ENCODE peak calls at places on chromosomes 11 and 22, in six cellular contexts. One of them, this sample, is unnamed.

GRCh38 chr11:7250166-7250565 is 1.5 kb upstream of the SYT9 start:
- DNase-seq in fibroblast of lung: no peak
- DNase-seq in pancreas: no peak
- DNase-seq in uterus: no peak
- DNase-seq in AG04449: no peak
- DNase-seq in fibroblast of pulmonary artery: no peak
- DNase-seq in this sample: no peak

GRCh38 chr11:110883266-110883665 is 171.0 kb upstream of the ARHGAP20 start:
- DNase-seq in fibroblast of lung: peak; percentile 69
- DNase-seq in pancreas: no peak
- DNase-seq in uterus: no peak
- DNase-seq in AG04449: no peak
- DNase-seq in fibroblast of pulmonary artery: peak; percentile 48
- DNase-seq in this sample: no peak

GRCh38 chr11:12329169-12329568 is 48.2 kb upstream of the PARVA start:
- DNase-seq in fibroblast of lung: no peak
- DNase-seq in pancreas: no peak
- DNase-seq in uterus: no peak
- DNase-seq in AG04449: no peak
- DNase-seq in fibroblast of pulmonary artery: no peak
- DNase-seq in this sample: no peak

GRCh38 chr22:50032109-50032871 is 19.7 kb upstream of the IL17REL start:
- DNase-seq in fibroblast of lung: no peak
- DNase-seq in pancreas: no peak
- DNase-seq in uterus: no peak
- DNase-seq in AG04449: no peak
- DNase-seq in fibroblast of pulmonary artery: no peak
- DNase-seq in this sample: peak; percentile 51

GRCh38 chr11:122690801-122691649 is 35.5 kb downstream of the UBASH3B start:
- DNase-seq in fibroblast of lung: peak; percentile 76
- DNase-seq in pancreas: no peak
- DNase-seq in uterus: no peak
- DNase-seq in AG04449: no peak
- DNase-seq in fibroblast of pulmonary artery: peak; percentile 73
- DNase-seq in this sample: no peak

GRCh38 chr22:37207981-37208380 is 4.3 kb downstream of the SSTR3 start:
- DNase-seq in fibroblast of lung: no peak
- DNase-seq in pancreas: no peak
- DNase-seq in uterus: no peak
- DNase-seq in AG04449: no peak
- DNase-seq in fibroblast of pulmonary artery: no peak
- DNase-seq in this sample: no peak

GRCh38 chr22:37043828-37044538 is 7.6 kb upstream of the KCTD17 start:
- DNase-seq in fibroblast of lung: peak; percentile 33
- DNase-seq in pancreas: peak; percentile 96
- DNase-seq in uterus: no peak
- DNase-seq in AG04449: no peak
- DNase-seq in fibroblast of pulmonary artery: peak; percentile 63
- DNase-seq in this sample: peak; percentile 64

GRCh38 chr11:120645639-120646038 is 134.1 kb downstream of the GRIK4 start:
- DNase-seq in fibroblast of lung: no peak
- DNase-seq in pancreas: no peak
- DNase-seq in uterus: no peak
- DNase-seq in AG04449: no peak
- DNase-seq in fibroblast of pulmonary artery: no peak
- DNase-seq in this sample: peak; percentile 59

GRCh38 chr11:122205036-122205435 is 89.0 kb upstream of the BLID start:
- DNase-seq in fibroblast of lung: no peak
- DNase-seq in pancreas: no peak
- DNase-seq in uterus: no peak
- DNase-seq in AG04449: no peak
- DNase-seq in fibroblast of pulmonary artery: no peak
- DNase-seq in this sample: no peak

GRCh38 chr11:47340010-47340409 is 12.5 kb downstream of the MYBPC3 start:
- DNase-seq in fibroblast of lung: no peak
- DNase-seq in pancreas: no peak
- DNase-seq in uterus: no peak
- DNase-seq in AG04449: no peak
- DNase-seq in fibroblast of pulmonary artery: no peak
- DNase-seq in this sample: no peak

GRCh38 chr22:19844423-19845368 is 10.0 kb downstream of the GNB1L start:
- DNase-seq in fibroblast of lung: no peak
- DNase-seq in pancreas: no peak
- DNase-seq in uterus: no peak
- DNase-seq in AG04449: peak; percentile 28
- DNase-seq in fibroblast of pulmonary artery: peak; percentile 47
- DNase-seq in this sample: no peak

GRCh38 chr11:1870721-1871466 is 18.0 kb downstream of the LSP1 start:
- DNase-seq in fibroblast of lung: peak; percentile 47
- DNase-seq in pancreas: peak; percentile 87
- DNase-seq in uterus: no peak
- DNase-seq in AG04449: no peak
- DNase-seq in fibroblast of pulmonary artery: no peak
- DNase-seq in this sample: peak; percentile 36

GRCh38 chr22:44422742-44423370 is 75.2 kb downstream of the RTL6 start:
- DNase-seq in fibroblast of lung: no peak
- DNase-seq in pancreas: no peak
- DNase-seq in uterus: no peak
- DNase-seq in AG04449: no peak
- DNase-seq in fibroblast of pulmonary artery: no peak
- DNase-seq in this sample: no peak

GRCh38 chr11:4459470-4459869 is 10.4 kb downstream of the OR52K2 start:
- DNase-seq in fibroblast of lung: no peak
- DNase-seq in pancreas: no peak
- DNase-seq in uterus: peak; percentile 31
- DNase-seq in AG04449: no peak
- DNase-seq in fibroblast of pulmonary artery: no peak
- DNase-seq in this sample: no peak

GRCh38 chr11:86637976-86638375 is 34.4 kb downstream of the ME3 start:
- DNase-seq in fibroblast of lung: no peak
- DNase-seq in pancreas: no peak
- DNase-seq in uterus: no peak
- DNase-seq in AG04449: no peak
- DNase-seq in fibroblast of pulmonary artery: no peak
- DNase-seq in this sample: no peak

GRCh38 chr11:45919806-45920530 is 2.3 kb upstream of the PEX16 start:
- DNase-seq in fibroblast of lung: no peak
- DNase-seq in pancreas: peak; percentile 42
- DNase-seq in uterus: no peak
- DNase-seq in AG04449: no peak
- DNase-seq in fibroblast of pulmonary artery: no peak
- DNase-seq in this sample: no peak

GRCh38 chr22:45238431-45239377 is 2.0 kb downstream of the KIAA0930 start:
- DNase-seq in fibroblast of lung: no peak
- DNase-seq in pancreas: no peak
- DNase-seq in uterus: no peak
- DNase-seq in AG04449: no peak
- DNase-seq in fibroblast of pulmonary artery: no peak
- DNase-seq in this sample: no peak

GRCh38 chr11:115654792-115655191 is 150.6 kb upstream of the CADM1 start:
- DNase-seq in fibroblast of lung: no peak
- DNase-seq in pancreas: no peak
- DNase-seq in uterus: no peak
- DNase-seq in AG04449: no peak
- DNase-seq in fibroblast of pulmonary artery: no peak
- DNase-seq in this sample: no peak

GRCh38 chr22:26564181-26564580 is 25.8 kb downstream of the TPST2 start:
- DNase-seq in fibroblast of lung: no peak
- DNase-seq in pancreas: peak; percentile 79
- DNase-seq in uterus: no peak
- DNase-seq in AG04449: no peak
- DNase-seq in fibroblast of pulmonary artery: no peak
- DNase-seq in this sample: no peak

GRCh38 chr22:26561756-26562417 is 28.0 kb downstream of the TPST2 start:
- DNase-seq in fibroblast of lung: no peak
- DNase-seq in pancreas: peak; percentile 95
- DNase-seq in uterus: no peak
- DNase-seq in AG04449: no peak
- DNase-seq in fibroblast of pulmonary artery: no peak
- DNase-seq in this sample: no peak

GRCh38 chr22:26565181-26565580 is 24.8 kb downstream of the TPST2 start:
- DNase-seq in fibroblast of lung: no peak
- DNase-seq in pancreas: peak; percentile 86
- DNase-seq in uterus: no peak
- DNase-seq in AG04449: no peak
- DNase-seq in fibroblast of pulmonary artery: no peak
- DNase-seq in this sample: no peak

GRCh38 chr22:26564672-26565071 is 25.3 kb downstream of the TPST2 start:
- DNase-seq in fibroblast of lung: no peak
- DNase-seq in pancreas: no peak
- DNase-seq in uterus: no peak
- DNase-seq in AG04449: no peak
- DNase-seq in fibroblast of pulmonary artery: no peak
- DNase-seq in this sample: no peak

GRCh38 chr22:26563022-26563421 is 26.9 kb downstream of the TPST2 start:
- DNase-seq in fibroblast of lung: no peak
- DNase-seq in pancreas: no peak
- DNase-seq in uterus: no peak
- DNase-seq in AG04449: no peak
- DNase-seq in fibroblast of pulmonary artery: no peak
- DNase-seq in this sample: no peak
- TF ChIP-seq CTCF in fibroblast of lung: no peak
- TF ChIP-seq CTCF in pancreas: no peak
- TF ChIP-seq CTCF in uterus: no peak
- TF ChIP-seq CTCF in AG04449: no peak
- TF ChIP-seq CTCF in fibroblast of pulmonary artery: no peak
- TF ChIP-seq CTCF in this sample: no peak

DNA sequence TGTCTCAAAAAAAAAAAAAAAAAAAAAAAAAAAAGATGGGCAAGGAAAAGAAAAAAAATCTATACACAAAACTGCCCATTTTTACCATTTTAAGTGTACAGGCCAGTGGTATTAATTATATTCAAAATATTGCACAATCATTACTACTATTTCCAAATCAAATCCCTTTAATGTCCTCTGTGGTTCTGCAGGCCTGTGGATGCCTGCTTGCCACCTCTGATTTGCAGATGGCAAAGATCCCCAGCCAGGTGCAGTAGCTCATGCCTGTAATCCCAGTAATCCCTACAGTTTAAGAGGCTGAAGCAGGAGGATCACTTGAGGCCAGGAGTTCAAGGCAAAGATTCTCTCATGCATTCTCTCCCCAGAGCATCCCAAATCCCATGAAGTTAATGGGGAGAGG is 20.2 kb downstream of the RFPL1 start:
- DNase-seq in fibroblast of lung: no peak
- DNase-seq in pancreas: no peak
- DNase-seq in uterus: no peak
- DNase-seq in AG04449: no peak
- DNase-seq in fibroblast of pulmonary artery: no peak
- DNase-seq in this sample: no peak
- TF ChIP-seq CTCF in fibroblast of lung: no peak
- TF ChIP-seq CTCF in pancreas: no peak
- TF ChIP-seq CTCF in uterus: no peak
- TF ChIP-seq CTCF in AG04449: no peak
- TF ChIP-seq CTCF in fibroblast of pulmonary artery: no peak
- TF ChIP-seq CTCF in this sample: no peak

DNA sequence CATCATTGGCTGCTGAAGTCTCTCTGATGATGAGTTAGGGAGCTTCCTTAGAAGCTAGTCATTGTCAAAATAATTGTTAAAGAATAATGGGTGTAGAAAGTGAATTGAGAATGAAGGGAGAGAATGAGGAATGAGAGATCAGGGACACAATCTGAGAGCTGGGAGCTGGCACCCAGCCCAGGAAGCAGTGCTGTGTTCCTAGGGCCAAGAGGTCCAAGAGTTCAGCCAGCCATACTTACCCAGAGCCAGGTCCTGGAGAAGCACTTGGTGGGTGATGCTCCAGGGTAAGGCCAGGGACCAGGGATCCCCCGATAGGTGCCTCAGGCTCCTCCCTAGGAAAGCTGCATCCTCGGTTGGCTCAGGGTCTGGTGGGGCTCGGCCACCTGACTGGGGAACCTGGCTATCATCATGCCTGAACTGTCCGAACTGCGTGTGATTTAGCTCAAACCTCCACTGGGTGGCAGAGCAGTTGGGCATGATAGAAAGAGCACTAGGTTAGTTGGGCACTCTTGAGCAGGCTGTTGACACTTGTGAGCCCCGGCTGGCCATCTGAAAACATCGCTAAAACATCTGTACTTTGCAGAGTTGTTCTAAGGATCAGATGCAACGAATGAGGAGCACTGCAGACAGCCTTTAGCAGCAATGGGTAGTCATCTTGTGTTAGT is 123.9 kb upstream of the NCAM1 start:
- DNase-seq in fibroblast of lung: no peak
- DNase-seq in pancreas: no peak
- DNase-seq in uterus: no peak
- DNase-seq in AG04449: no peak
- DNase-seq in fibroblast of pulmonary artery: no peak
- DNase-seq in this sample: no peak
- TF ChIP-seq CTCF in fibroblast of lung: no peak
- TF ChIP-seq CTCF in pancreas: no peak
- TF ChIP-seq CTCF in uterus: no peak
- TF ChIP-seq CTCF in AG04449: no peak
- TF ChIP-seq CTCF in fibroblast of pulmonary artery: no peak
- TF ChIP-seq CTCF in this sample: no peak

GRCh38 chr22:39556970-39557811 is 13.4 kb upstream of the CACNA1I start:
- DNase-seq in fibroblast of lung: peak; percentile 18
- DNase-seq in pancreas: no peak
- DNase-seq in uterus: no peak
- DNase-seq in AG04449: no peak
- DNase-seq in fibroblast of pulmonary artery: no peak
- DNase-seq in this sample: peak; percentile 68

GRCh38 chr22:39558254-39558727 is 12.3 kb upstream of the CACNA1I start:
- DNase-seq in fibroblast of lung: no peak
- DNase-seq in pancreas: no peak
- DNase-seq in uterus: no peak
- DNase-seq in AG04449: no peak
- DNase-seq in fibroblast of pulmonary artery: no peak
- DNase-seq in this sample: peak; percentile 51

GRCh38 chr22:39560127-39560526 is 10.4 kb upstream of the CACNA1I start:
- DNase-seq in fibroblast of lung: no peak
- DNase-seq in pancreas: no peak
- DNase-seq in uterus: no peak
- DNase-seq in AG04449: no peak
- DNase-seq in fibroblast of pulmonary artery: no peak
- DNase-seq in this sample: no peak

GRCh38 chr22:39558950-39559349 is 11.6 kb upstream of the CACNA1I start:
- DNase-seq in fibroblast of lung: no peak
- DNase-seq in pancreas: no peak
- DNase-seq in uterus: no peak
- DNase-seq in AG04449: no peak
- DNase-seq in fibroblast of pulmonary artery: no peak
- DNase-seq in this sample: no peak

DNA sequence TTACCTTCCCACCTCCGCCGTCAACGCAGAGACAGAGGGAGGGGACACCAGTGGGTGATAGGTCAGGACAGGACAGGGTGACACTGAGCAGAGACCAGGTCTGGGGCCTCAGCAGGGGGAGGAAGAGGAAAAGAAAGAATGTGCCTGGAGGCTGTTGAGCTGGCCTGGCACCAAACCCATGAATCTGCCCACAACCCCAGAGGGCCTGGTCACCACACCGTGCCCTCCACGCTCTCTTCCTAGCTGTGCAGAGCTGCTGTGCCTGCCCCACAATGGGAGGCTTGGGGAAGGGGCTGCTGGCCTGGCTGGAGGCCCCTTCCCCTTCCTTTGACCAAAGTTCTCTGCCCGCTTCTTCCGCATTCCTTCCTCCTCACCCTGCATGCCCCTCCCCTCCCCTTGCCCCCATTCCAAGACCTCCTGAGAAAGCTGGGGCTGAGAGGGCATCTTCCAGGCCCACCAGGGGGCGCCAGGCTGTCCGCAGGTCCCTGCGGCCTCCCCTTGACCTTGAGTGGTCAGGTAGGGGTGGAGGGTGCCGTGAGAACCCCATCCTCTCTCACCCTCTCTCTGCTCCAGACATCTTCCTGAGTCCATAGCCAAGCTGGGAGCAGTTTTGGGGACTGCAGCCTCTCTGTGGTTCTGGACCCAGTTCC is 11.0 kb upstream of the CACNA1I start:
- DNase-seq in fibroblast of lung: no peak
- DNase-seq in pancreas: no peak
- DNase-seq in uterus: no peak
- DNase-seq in AG04449: no peak
- DNase-seq in fibroblast of pulmonary artery: no peak
- DNase-seq in this sample: peak; percentile 58
- TF ChIP-seq CTCF in fibroblast of lung: peak; percentile 39
- TF ChIP-seq CTCF in pancreas: no peak
- TF ChIP-seq CTCF in uterus: no peak
- TF ChIP-seq CTCF in AG04449: peak; percentile 41
- TF ChIP-seq CTCF in fibroblast of pulmonary artery: peak; percentile 45
- TF ChIP-seq CTCF in this sample: peak; percentile 52